ENCODE peak calls at places on chromosomes 12 and 14, in four cellular contexts. Z is CD4-positive, alpha-beta memory T cell; P is suprapubic skin; H is neural progenitor cell. M is an unnamed sample.

GRCh38 chr12:113333877-113334785 is 778 bp downstream of the SLC8B1 start:
- DNase-seq in H (no peak), P (no peak), Z (no peak), M (no peak)

GRCh38 chr12:53324113-53324778 is 2.8 kb upstream of the AAAS start:
- DNase-seq in Z (peak; percentile 67), H (peak; percentile 64), P (no peak), M (no peak)

GRCh38 chr14:102491366-102491765 is 18.2 kb downstream of the ANKRD9 start:
- DNase-seq in H (no peak), Z (no peak), P (no peak), M (no peak)

GRCh38 chr12:64825143-64826011 is 930 bp downstream of the TBC1D30 start:
- DNase-seq in Z (no peak), P (no peak), H (peak; percentile 31), M (no peak)

GRCh38 chr12:68428724-68429580 is 96.8 kb upstream of the MDM1 start:
- DNase-seq in Z (no peak), P (no peak), H (peak; percentile 14), M (no peak)

GRCh38 chr14:59028476-59029202 is 159.8 kb upstream of the DAAM1 start:
- DNase-seq in Z (no peak), H (peak; percentile 81), P (no peak), M (no peak)

GRCh38 chr14:100824156-100824555 is 1.8 kb upstream of the MEG3 start:
- DNase-seq in H (peak; percentile 11), P (no peak), Z (no peak), M (no peak)

GRCh38 chr12:76588881-76589565 is 29.5 kb upstream of the OSBPL8 start:
- DNase-seq in Z (no peak), H (no peak), P (no peak), M (no peak)

GRCh38 chr14:72751276-72752033 is 142.4 kb downstream of the DPF3 start:
- DNase-seq in H (no peak), Z (no peak), P (no peak), M (no peak)

GRCh38 chr12:51028126-51028810 is 2.1 kb upstream of the SLC11A2 start:
- DNase-seq in Z (no peak), P (no peak), H (peak; percentile 69), M (no peak)
- H3K4me3 ChIP-seq in Z (no peak overlapping the region), P (no peak overlapping the region), H (no peak overlapping the region), M (no peak overlapping the region)

GRCh38 chr12:54641554-54641953 is 6.6 kb downstream of the DCD start:
- DNase-seq in P (no peak), Z (no peak), H (no peak), M (no peak)
- H3K4me3 ChIP-seq in P (no peak overlapping the region), Z (no peak overlapping the region), H (no peak overlapping the region), M (no peak overlapping the region)

GRCh38 chr12:97277030-97277429 is 185.6 kb upstream of the RMST start:
- DNase-seq in P (no peak), H (no peak), Z (no peak), M (no peak)
- H3K4me3 ChIP-seq in P (no peak overlapping the region), H (no peak overlapping the region), Z (no peak overlapping the region), M (no peak overlapping the region)

DNA sequence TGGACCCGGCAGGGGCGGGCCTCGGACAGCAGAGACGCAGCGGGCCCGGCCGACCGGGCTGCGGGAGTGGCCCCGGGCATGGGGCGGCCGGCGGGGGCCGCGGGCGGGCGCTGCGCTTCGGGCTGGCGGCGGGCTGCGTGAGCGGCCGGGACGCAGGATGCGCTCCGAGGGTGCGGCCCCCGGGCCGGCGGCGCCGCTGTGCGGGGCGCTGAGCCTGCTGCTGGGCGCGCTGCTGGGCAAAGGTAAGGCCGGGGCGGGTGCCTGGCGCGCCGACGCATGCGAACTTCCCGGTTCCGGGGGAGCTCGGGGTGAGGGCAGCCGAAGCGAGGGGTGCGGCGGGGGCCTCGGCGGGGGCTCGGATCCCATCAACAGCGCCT is 264 bp downstream of the TMEM132C start:
- DNase-seq in H (no peak), P (no peak), Z (no peak), M (no peak)
- H3K4me3 ChIP-seq in H (peak overlapping the region; percentile 49), P (peak overlapping the region; percentile 49), Z (no peak overlapping the region), M (peak overlapping the region; percentile 57)

GRCh38 chr12:69447892-69448291 is 22.3 kb upstream of the FRS2 start:
- DNase-seq in Z (no peak), P (no peak), H (no peak), M (no peak)
- H3K4me3 ChIP-seq in Z (no peak overlapping the region), P (no peak overlapping the region), H (no peak overlapping the region), M (no peak overlapping the region)

DNA sequence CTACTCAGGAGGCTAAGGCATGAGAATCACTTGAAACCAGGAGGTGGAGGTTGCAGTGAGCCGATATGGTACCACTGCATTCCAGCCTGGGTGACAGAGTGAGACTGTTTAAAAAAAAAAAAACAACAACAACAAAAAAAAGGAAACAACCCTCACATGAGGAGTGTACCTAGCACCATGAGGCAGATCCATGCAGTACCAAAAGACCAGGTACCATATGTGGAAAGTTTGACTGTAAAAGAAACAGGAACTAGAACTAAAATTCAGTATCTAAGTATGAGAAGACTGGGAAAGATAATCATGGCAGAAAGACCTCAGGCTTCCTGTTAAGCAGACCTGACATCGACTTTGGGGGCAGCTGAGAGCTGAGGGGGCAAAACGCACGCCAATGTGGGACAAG is 55.1 kb downstream of the TRAFD1 start:
- DNase-seq in H (no peak), Z (no peak), P (no peak), M (no peak)
- H3K4me3 ChIP-seq in H (no peak overlapping the region), Z (no peak overlapping the region), P (no peak overlapping the region), M (no peak overlapping the region)

DNA sequence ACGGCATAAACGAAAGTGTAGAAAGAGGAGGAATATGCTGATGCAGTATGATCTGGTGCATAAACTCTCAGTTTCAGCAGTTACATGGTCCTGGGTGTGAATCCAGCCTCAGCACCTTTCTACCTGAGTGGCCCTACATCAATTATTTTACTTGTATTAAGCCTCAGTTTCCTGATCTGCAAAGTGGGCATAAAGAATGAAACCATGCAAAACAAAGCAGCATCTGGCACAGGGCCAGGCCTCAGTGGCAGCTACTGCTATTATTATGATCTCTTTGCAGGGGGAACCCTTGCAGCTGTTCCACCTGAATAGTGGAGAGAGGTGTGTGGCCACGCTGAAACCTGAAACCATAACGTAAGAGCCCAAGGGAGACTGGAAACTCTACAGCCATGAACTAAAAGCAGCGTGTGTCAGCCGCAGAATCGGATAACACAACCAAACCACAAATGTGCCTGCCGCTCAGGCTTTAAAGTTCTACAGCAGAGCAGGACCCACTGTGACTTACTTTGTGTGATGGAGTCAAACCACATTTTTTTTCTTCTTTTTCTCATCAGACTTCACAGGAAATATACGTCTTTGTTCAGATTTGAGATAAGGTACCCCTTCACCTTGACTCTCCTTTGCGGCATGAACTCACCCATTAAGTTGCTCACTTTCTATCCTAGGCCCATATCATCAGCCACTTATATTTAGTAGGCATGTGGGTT is 29.2 kb upstream of the FOS start:
- DNase-seq in Z (peak; percentile 96), H (peak; percentile 21), P (no peak), M (no peak)
- H3K4me3 ChIP-seq in Z (peak overlapping the region; percentile 54), H (no peak overlapping the region), P (no peak overlapping the region), M (no peak overlapping the region)